ENCODE peak calls at places on chromosomes 7 and 10, in six cellular contexts. P, Y, N, D, F and C are unnamed samples.

GRCh38 chr7:95540366-95540765 is 54.6 kb downstream of the ASB4 start:
- DNase-seq in F (no peak), Y (no peak), D (no peak), P (no peak), N (no peak), C (no peak)

GRCh38 chr7:68218461-68218860 is 1221.8 kb downstream of the TYW1 start:
- DNase-seq in D (no peak), F (no peak), N (no peak), P (no peak), Y (no peak), C (no peak)

GRCh38 chr7:77895905-77896304 is 97.3 kb downstream of the PHTF2 start:
- DNase-seq in F (no peak), N (no peak), P (no peak), D (no peak), Y (no peak), C (no peak)

GRCh38 chr7:77313876-77314480 is 102.2 kb downstream of the GSAP start:
- DNase-seq in N (no peak), Y (no peak), F (no peak), P (no peak), D (no peak), C (no peak)

GRCh38 chr10:62130948-62131347 is 137.7 kb downstream of the RTKN2 start:
- DNase-seq in N (peak), P (no peak), F (no peak), Y (no peak), D (no peak), C (no peak)

GRCh38 chr7:1100886-1101579 is 13.1 kb downstream of the GPER1 start:
- DNase-seq in F (no peak), D (no peak), N (no peak), P (no peak), Y (no peak), C (no peak)

GRCh38 chr7:24718977-24719491 is 38.2 kb downstream of the GSDME start:
- DNase-seq in P (no peak), Y (no peak), D (no peak), N (no peak), F (no peak), C (no peak)

GRCh38 chr10:51894752-51895151 is 195.4 kb upstream of the CSTF2T start:
- DNase-seq in P (no peak), N (peak), Y (no peak), D (no peak), F (no peak), C (no peak)

GRCh38 chr10:91420868-91421267 is 10.7 kb downstream of the HECTD2 start:
- DNase-seq in P (no peak), Y (no peak), D (no peak), F (no peak), N (peak), C (no peak)

GRCh38 chr7:145986248-145986874 is 130.2 kb upstream of the CNTNAP2 start:
- DNase-seq in Y (no peak), P (no peak), N (no peak), F (no peak), D (no peak), C (no peak)

GRCh38 chr10:4670737-4671136 is 155.3 kb upstream of the AKR1E2 start:
- DNase-seq in F (no peak), N (peak), Y (no peak), P (no peak), D (no peak), C (no peak)

GRCh38 chr10:26441491-26442214 is 3.5 kb downstream of the APBB1IP start:
- DNase-seq in D (peak), N (no peak), F (no peak), P (peak), Y (peak), C (peak)

GRCh38 chr7:7919449-7919945 is 49.1 kb upstream of the GLCCI1 start:
- DNase-seq in D (no peak), Y (no peak), P (no peak), N (no peak), F (peak), C (no peak)

GRCh38 chr10:34089294-34089693 is 725.8 kb downstream of the PARD3 start:
- DNase-seq in P (no peak), D (no peak), N (no peak), Y (no peak), F (no peak), C (no peak)

GRCh38 chr7:143381427-143382125 is 431 bp downstream of the ZYX start:
- DNase-seq in P (no peak), Y (peak), N (peak), D (peak), F (peak), C (no peak)

GRCh38 chr7:36287371-36288241 is 102.1 kb upstream of the ANLN start:
- DNase-seq in D (peak), Y (peak), N (no peak), F (peak), P (peak), C (peak)